ENCODE peak calls at places on chromosomes 16 and 17, in six cellular contexts. K is HCT116, Q is A549, I is GM12878, R is Panc1, O is SK-N-SH. X is an unnamed sample. For H3K4me1, the result is how much of the 10 kb centered on the place peaks cover.

GRCh38 chr16:4370570-4371480 is 823 bp upstream of the VASN start:
- DNase-seq in K (no peak), Q (no peak), I (no peak), R (no peak), O (no peak), X (no peak)

GRCh38 chr17:77891602-77892001 is 66.9 kb upstream of the TNRC6C start:
- DNase-seq in K (no peak), Q (no peak), I (no peak), R (no peak), O (no peak), X (no peak)

GRCh38 chr17:80153004-80153403 is 6.1 kb upstream of the EIF4A3 start:
- DNase-seq in K (no peak), Q (no peak), I (peak), R (no peak), O (no peak), X (no peak)

GRCh38 chr16:23124315-23124714 is 24.9 kb downstream of the USP31 start:
- DNase-seq in K (no peak), Q (peak), I (no peak), R (no peak), O (no peak), X (no peak)

GRCh38 chr16:89958068-89958467 is 9.5 kb downstream of the DEF8 start:
- DNase-seq in K (peak), Q (peak), I (no peak), R (no peak), O (peak), X (peak)

GRCh38 chr17:27810211-27810901 is 10.0 kb upstream of the NOS2 start:
- DNase-seq in K (no peak), Q (no peak), I (peak), R (no peak), O (no peak), X (peak)

GRCh38 chr17:7234100-7235012 is at the start of gene DVL2:
- DNase-seq in K (peak), Q (peak), I (peak), R (no peak), O (peak), X (peak)

GRCh38 chr17:4968166-4968915 is 724 bp upstream of the SPAG7 start:
- DNase-seq in K (no peak), Q (no peak), I (no peak), R (no peak), O (peak), X (peak)

GRCh38 chr16:397736-398332 is 835 bp downstream of the NME4 start:
- DNase-seq in K (peak), Q (peak), I (no peak), R (no peak), O (peak), X (peak)

GRCh38 chr17:14308965-14309879 is 8.3 kb downstream of the HS3ST3B1 start:
- DNase-seq in K (no peak), Q (peak), I (no peak), R (no peak), O (peak), X (peak)

GRCh38 chr17:80252871-80253270 is 7.8 kb upstream of the RNF213 start:
- DNase-seq in K (peak), Q (peak), I (no peak), R (no peak), O (peak), X (peak)

GRCh38 chr17:58136669-58137279 is 11.4 kb upstream of the OR4D1 start:
- DNase-seq in K (peak), Q (peak), I (no peak), R (no peak), O (peak), X (peak)

GRCh38 chr17:4806420-4806769 is 557 bp upstream of the PLD2 start:
- DNase-seq in K (no peak), Q (no peak), I (no peak), R (no peak), O (no peak), X (peak)

GRCh38 chr17:2102931-2103398 is 48.1 kb downstream of the HIC1 start:
- DNase-seq in K (peak), Q (no peak), I (no peak), R (no peak), O (no peak), X (no peak)

GRCh38 chr17:44921122-44921882 is 6.0 kb upstream of the GFAP start:
- DNase-seq in K (no peak), Q (no peak), I (no peak), R (no peak), O (peak), X (peak)

GRCh38 chr17:69342896-69343644 is 16.1 kb upstream of the ABCA5 start:
- DNase-seq in K (no peak), Q (no peak), I (no peak), R (no peak), O (no peak), X (no peak)

GRCh38 chr17:39237586-39237985 is 11.8 kb upstream of the STAC2 start:
- DNase-seq in K (no peak), Q (no peak), I (no peak), R (no peak), O (no peak), X (no peak)

GRCh38 chr17:2087597-2088211 is 32.8 kb downstream of the HIC1 start:
- DNase-seq in K (no peak), Q (no peak), I (peak), R (no peak), O (no peak), X (no peak)

GRCh38 chr17:56009795-56010715 is 143.2 kb upstream of the ANKFN1 start:
- DNase-seq in K (no peak), Q (no peak), I (no peak), R (no peak), O (no peak), X (peak)

GRCh38 chr16:23796941-23797340 is 38.8 kb upstream of the PRKCB start:
- DNase-seq in K (no peak), Q (no peak), I (no peak), R (no peak), O (no peak), X (no peak)

GRCh38 chr17:6257339-6257738 is 177.6 kb downstream of the AIPL1 start:
- DNase-seq in K (no peak), Q (no peak), I (no peak), R (no peak), O (no peak), X (peak)

GRCh38 chr16:14378131-14378551 is 251.9 kb downstream of the PARN start:
- DNase-seq in K (peak), Q (peak), I (no peak), R (no peak), O (no peak), X (no peak)

GRCh38 chr17:59329558-59330313 is 1.7 kb upstream of the YPEL2 start:
- DNase-seq in K (peak), Q (peak), I (peak), R (no peak), O (peak), X (peak)

GRCh38 chr16:23286131-23286532 is 16.0 kb upstream of the SCNN1B start:
- DNase-seq in K (no peak), Q (no peak), I (no peak), R (no peak), O (no peak), X (no peak)

GRCh38 chr16:10980811-10981210 is 36.4 kb downstream of the CLEC16A start:
- DNase-seq in K (no peak), Q (no peak), I (no peak), R (no peak), O (no peak), X (no peak)

GRCh38 chr16:844638-845348 is 44.3 kb upstream of the GNG13 start:
- DNase-seq in K (no peak), Q (no peak), I (no peak), R (no peak), O (no peak), X (no peak)

GRCh38 chr17:60391419-60392041 is 403 bp downstream of the USP32 start:
- DNase-seq in K (no peak), Q (no peak), I (no peak), R (no peak), O (no peak), X (peak)

GRCh38 chr16:88194397-88195020 is 188.2 kb upstream of the ZNF469 start:
- DNase-seq in K (no peak), Q (no peak), I (no peak), R (no peak), O (peak), X (peak)

GRCh38 chr16:4548124-4548523 is 8.0 kb upstream of the C16orf96 start:
- DNase-seq in K (no peak), Q (no peak), I (no peak), R (no peak), O (no peak), X (no peak)

GRCh38 chr17:75778861-75779249 is 5.8 kb upstream of the UNK start:
- DNase-seq in K (no peak), Q (peak), I (no peak), R (no peak), O (no peak), X (peak)

GRCh38 chr17:66724581-66725341 is 110.2 kb upstream of the CACNG5 start:
- DNase-seq in K (no peak), Q (peak), I (no peak), R (no peak), O (no peak), X (no peak)

GRCh38 chr17:39513256-39513655 is 52.0 kb downstream of the CDK12 start:
- DNase-seq in K (no peak), Q (no peak), I (no peak), R (no peak), O (no peak), X (no peak)

GRCh38 chr17:67518881-67519280 is 141.8 kb downstream of the PITPNC1 start:
- DNase-seq in K (no peak), Q (no peak), I (no peak), R (no peak), O (no peak), X (no peak)

GRCh38 chr16:21226749-21227148 is 6.8 kb upstream of the ANKS4B start:
- DNase-seq in K (no peak), Q (no peak), I (no peak), R (no peak), O (no peak), X (no peak)
- TF ChIP-seq REST in K (no peak), Q (no peak), I (no peak), R (no peak), O (no peak), X (no peak)

GRCh38 chr16:68517606-68518161 is 21.4 kb upstream of the ZFP90 start:
- DNase-seq in K (no peak), Q (no peak), I (no peak), R (no peak), O (no peak), X (no peak)

GRCh38 chr16:68512742-68513141 is 26.3 kb upstream of the ZFP90 start:
- DNase-seq in K (no peak), Q (no peak), I (no peak), R (no peak), O (no peak), X (no peak)

GRCh38 chr16:68510775-68511174 is 28.3 kb upstream of the ZFP90 start:
- DNase-seq in K (no peak), Q (no peak), I (no peak), R (no peak), O (no peak), X (no peak)

GRCh38 chr16:68512183-68512582 is 26.9 kb upstream of the ZFP90 start:
- DNase-seq in K (no peak), Q (no peak), I (no peak), R (no peak), O (no peak), X (no peak)

DNA sequence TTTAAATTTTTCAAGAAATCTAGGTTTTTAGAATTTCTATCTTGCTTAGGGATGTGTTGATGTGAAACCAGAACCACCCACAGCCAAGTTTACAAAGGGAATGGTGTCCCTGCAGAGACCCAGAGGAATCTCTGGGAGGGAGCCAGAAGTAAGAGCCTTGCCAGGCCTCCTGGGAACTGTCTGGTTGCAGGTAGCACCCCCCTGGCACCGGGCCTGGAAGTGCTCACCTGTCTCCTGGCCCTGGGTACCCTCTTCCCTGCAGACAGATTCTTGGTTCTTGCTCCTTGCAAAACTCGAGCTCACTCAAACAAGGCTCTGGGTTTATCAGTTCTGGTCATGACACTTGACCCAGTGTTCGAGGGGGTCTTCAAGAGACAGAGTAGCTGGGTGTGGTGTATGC is 24.6 kb upstream of the ZFP90 start:
- DNase-seq in K (no peak), Q (no peak), I (no peak), R (no peak), O (no peak), X (no peak)
- TF ChIP-seq CTCF in K (no peak), Q (no peak), I (no peak), R (no peak), O (no peak), X (no peak)

GRCh38 chr16:29814592-29814991 is 1.4 kb upstream of the PAGR1 start:
- DNase-seq in K (no peak), Q (no peak), I (no peak), R (no peak), O (no peak), X (peak)
- H3K4me1 ChIP-seq in K (half or more), Q (under half), I (under half), R (half or more), O (under half), X (half or more)

DNA sequence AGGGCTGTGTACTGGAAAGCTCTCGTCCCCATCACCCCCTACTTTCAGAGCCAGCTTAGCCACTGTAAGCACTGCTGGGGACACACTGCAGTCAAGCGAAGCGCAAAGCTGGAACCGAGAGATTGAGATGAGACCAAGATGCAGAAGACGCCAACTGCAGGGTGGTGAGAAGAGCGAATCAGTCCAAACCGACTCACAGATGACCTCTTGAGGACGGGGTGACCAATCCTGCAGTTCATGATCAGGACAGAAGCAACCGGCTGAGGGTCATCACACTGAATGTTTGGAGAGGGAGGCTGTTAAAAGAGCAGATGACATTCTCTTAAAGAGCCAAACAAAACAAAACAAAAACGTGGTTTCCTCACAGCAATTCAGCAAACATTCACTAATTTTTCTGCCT is 8.5 kb downstream of the HASPIN start:
- DNase-seq in K (no peak), Q (peak), I (peak), R (no peak), O (no peak), X (no peak)
- TF ChIP-seq REST in K (no peak), Q (no peak), I (no peak), R (no peak), O (no peak), X (no peak)

DNA sequence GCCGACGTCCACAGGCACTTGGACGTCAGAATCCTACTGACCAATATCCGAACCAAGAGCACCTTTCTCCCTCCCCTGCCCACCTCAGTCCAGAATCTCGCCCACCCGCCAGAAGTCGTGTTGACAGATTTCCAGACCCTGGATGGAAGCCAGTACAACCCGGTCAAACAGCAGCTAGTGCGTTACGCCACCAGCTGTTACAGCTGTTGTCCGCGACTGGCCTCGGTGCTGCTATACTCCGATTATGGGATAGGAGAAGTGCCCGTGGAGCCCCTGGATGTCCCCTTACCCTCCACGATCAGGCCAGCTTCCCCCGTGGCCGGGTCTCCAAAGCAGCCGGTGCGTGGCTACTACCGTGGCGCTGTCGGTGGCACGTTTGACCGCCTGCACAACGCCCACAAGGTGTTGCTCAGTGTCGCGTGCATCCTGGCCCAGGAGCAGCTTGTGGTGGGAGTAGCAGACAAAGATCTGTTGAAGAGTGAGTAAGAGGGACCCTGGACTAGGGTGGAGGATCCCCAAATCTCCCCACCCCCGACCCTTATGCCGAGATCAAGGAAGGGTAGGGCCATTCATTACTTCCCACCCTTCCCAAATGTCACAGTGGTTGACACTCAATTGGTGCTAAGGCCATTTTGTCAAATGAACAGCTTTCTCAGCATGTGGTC is 1.0 kb downstream of the COASY start:
- DNase-seq in K (no peak), Q (no peak), I (no peak), R (no peak), O (no peak), X (no peak)
- TF ChIP-seq CTCF in K (no peak), Q (no peak), I (no peak), R (no peak), O (no peak), X (no peak)

GRCh38 chr16:47732806-47733150 is 271.6 kb downstream of the PHKB start:
- DNase-seq in K (peak), Q (peak), I (no peak), R (peak), O (no peak), X (peak)

GRCh38 chr16:47728229-47728628 is 267.1 kb downstream of the PHKB start:
- DNase-seq in K (no peak), Q (no peak), I (no peak), R (no peak), O (no peak), X (no peak)

GRCh38 chr16:47732122-47732805 is 271.1 kb downstream of the PHKB start:
- DNase-seq in K (peak), Q (peak), I (no peak), R (peak), O (no peak), X (peak)

GRCh38 chr16:47729701-47730100 is 268.6 kb downstream of the PHKB start:
- DNase-seq in K (no peak), Q (no peak), I (no peak), R (no peak), O (no peak), X (no peak)

DNA sequence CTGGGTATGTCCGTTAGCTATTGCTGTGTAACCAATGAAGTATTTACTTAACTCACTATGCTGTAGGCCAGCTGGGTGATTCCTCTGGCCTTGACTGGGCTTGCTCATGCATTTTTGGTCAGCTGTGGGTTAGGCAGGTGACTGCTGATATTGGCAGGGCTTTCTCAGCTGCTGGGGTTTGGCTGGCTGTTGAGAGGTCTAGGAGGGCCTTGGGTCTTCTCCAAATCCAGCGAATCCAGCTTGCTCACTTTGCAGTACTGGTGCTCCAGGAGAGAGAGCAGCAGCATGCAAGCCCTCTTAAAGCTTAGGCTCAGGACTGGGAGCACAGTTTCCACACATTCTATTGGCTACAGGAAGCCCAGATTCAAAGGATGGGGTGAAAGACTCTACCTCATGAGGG is 270.1 kb downstream of the PHKB start:
- DNase-seq in K (no peak), Q (no peak), I (no peak), R (no peak), O (no peak), X (no peak)
- H3K4me1 ChIP-seq in K (under half), Q (under half), I (under half), R (under half), O (under half), X (under half)

DNA sequence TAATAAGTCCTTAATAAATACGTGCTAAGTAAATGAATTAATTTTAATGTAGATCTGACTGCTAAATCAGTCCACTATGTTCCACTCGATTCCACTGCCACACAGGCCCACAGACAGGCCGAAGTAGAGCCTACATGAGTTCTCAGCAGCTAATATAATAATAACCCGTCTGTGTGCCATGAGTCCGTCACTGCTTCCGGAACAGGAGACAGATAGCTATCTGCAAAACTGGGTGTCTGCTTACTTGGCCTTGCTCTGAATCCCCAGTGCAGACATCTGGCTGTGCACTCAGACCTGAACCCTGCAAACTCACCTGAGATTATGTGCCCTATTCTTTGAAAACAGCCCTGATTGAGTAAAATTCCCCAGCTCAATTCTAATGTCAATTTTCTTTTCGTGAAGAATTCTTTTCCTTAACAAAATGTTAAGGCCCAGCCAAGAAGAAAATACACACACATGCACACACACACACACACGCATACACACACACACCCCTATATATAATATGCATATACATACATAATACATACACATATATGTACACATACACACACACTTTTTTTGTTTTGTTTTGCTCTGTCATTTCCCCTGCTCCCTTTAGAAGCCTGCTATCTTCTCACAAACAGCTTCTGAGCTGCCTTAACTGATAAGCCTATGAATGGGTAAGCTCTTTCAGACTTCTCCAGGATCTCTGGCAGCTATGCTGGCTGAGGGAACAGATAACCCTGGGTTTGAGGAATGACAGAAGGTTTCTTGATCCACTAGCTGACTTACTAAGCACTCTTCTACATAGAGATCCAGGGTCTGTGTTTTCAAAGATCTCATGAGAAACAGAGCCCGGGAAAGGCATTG is 39.8 kb upstream of the TOM1L1 start:
- DNase-seq in K (no peak), Q (no peak), I (no peak), R (no peak), O (peak), X (no peak)
- TF ChIP-seq REST in K (no peak), Q (no peak), I (no peak), R (no peak), O (no peak), X (no peak)